ENCODE peak calls at places on chromosomes 13 and 19, in four cellular contexts. S is IMR-90, H is K562, Q is endothelial cell of umbilical vein. I is an unnamed sample.

GRCh38 chr13:20191311-20191901 is 1.3 kb downstream of the GJB2 start:
- DNase-seq in S (no peak), H (no peak), Q (no peak), I (no peak)

GRCh38 chr13:33015791-33016323 is 366 bp upstream of the KL start:
- DNase-seq in S (no peak), H (no peak), Q (no peak), I (no peak)

GRCh38 chr13:79393564-79394249 is 12.3 kb downstream of the RBM26 start:
- DNase-seq in S (no peak), H (no peak), Q (peak; percentile 83), I (no peak)

GRCh38 chr13:26983533-26984315 is 187.9 kb downstream of the USP12 start:
- DNase-seq in S (no peak), H (no peak), Q (no peak), I (no peak)

GRCh38 chr13:98476538-98476966 is 100.4 kb downstream of the STK24 start:
- DNase-seq in S (peak; percentile 92), H (peak; percentile 33), Q (peak; percentile 82), I (peak; percentile 66)

GRCh38 chr13:104327217-104327616 is 1261.0 kb upstream of the SLC10A2 start:
- DNase-seq in S (no peak), H (no peak), Q (peak; percentile 55), I (no peak)

GRCh38 chr19:51082641-51083040 is at the start of gene KLK14:
- DNase-seq in S (no peak), H (no peak), Q (no peak), I (no peak)

GRCh38 chr13:95185851-95186250 is 115.4 kb downstream of the ABCC4 start:
- DNase-seq in S (no peak), H (no peak), Q (no peak), I (no peak)

GRCh38 chr19:48635263-48635965 is 1.8 kb downstream of the DBP start:
- DNase-seq in S (no peak), H (peak; percentile 89), Q (peak; percentile 53), I (no peak)

GRCh38 chr13:46648166-46648607 is 95.2 kb downstream of the LRCH1 start:
- DNase-seq in S (peak; percentile 60), H (no peak), Q (no peak), I (no peak)

GRCh38 chr13:40101708-40102359 is 446.4 kb downstream of the COG6 start:
- DNase-seq in S (no peak), H (no peak), Q (no peak), I (no peak)

GRCh38 chr19:11378319-11379189 is 4.1 kb downstream of the SWSAP1 start:
- DNase-seq in S (peak; percentile 89), H (peak; percentile 43), Q (peak; percentile 49), I (no peak)

GRCh38 chr13:110714798-110715394 is 1.4 kb downstream of the ING1 start:
- DNase-seq in S (peak; percentile 25), H (no peak), Q (no peak), I (no peak)

GRCh38 chr13:73708393-73708985 is 425.7 kb downstream of the KLF12 start:
- DNase-seq in S (peak; percentile 71), H (peak; percentile 36), Q (peak; percentile 71), I (no peak)

GRCh38 chr13:73989244-73989843 is 144.9 kb downstream of the KLF12 start:
- DNase-seq in S (no peak), H (no peak), Q (no peak), I (no peak)

GRCh38 chr19:57269515-57270250 is 10.6 kb upstream of the ZNF460 start:
- DNase-seq in S (peak; percentile 96), H (no peak), Q (peak; percentile 34), I (no peak)

GRCh38 chr13:76512676-76513277 is 373.4 kb downstream of the KCTD12 start:
- DNase-seq in S (peak; percentile 97), H (no peak), Q (peak; percentile 98), I (no peak)

GRCh38 chr19:29421186-29421525 is 104.6 kb upstream of the VSTM2B start:
- DNase-seq in S (no peak), H (no peak), Q (no peak), I (no peak)

GRCh38 chr13:76874466-76874865 is 11.7 kb downstream of the KCTD12 start:
- DNase-seq in S (no peak), H (no peak), Q (no peak), I (no peak)

GRCh38 chr19:37979547-37980082 is 72.6 kb downstream of the SIPA1L3 start:
- DNase-seq in S (no peak), H (no peak), Q (no peak), I (no peak)

GRCh38 chr19:54114340-54114826 is 1.1 kb downstream of the TFPT start:
- DNase-seq in S (peak; percentile 18), H (no peak), Q (peak; percentile 31), I (no peak)

GRCh38 chr13:34933786-34934185 is 8.3 kb upstream of the NBEA start:
- DNase-seq in S (no peak), H (no peak), Q (no peak), I (no peak)

GRCh38 chr13:44096906-44097305 is 217.2 kb downstream of the LACC1 start:
- DNase-seq in S (no peak), H (no peak), Q (no peak), I (no peak)

GRCh38 chr13:39263531-39263930 is 225.3 kb downstream of the NHLRC3 start:
- DNase-seq in S (no peak), H (no peak), Q (no peak), I (no peak)

GRCh38 chr19:16327911-16328823 is 3.5 kb downstream of the KLF2 start:
- DNase-seq in S (peak; percentile 86), H (no peak), Q (peak; percentile 75), I (no peak)

GRCh38 chr13:20439261-20439660 is 86.4 kb downstream of the CRYL1 start:
- DNase-seq in S (no peak), H (no peak), Q (no peak), I (no peak)

GRCh38 chr19:15367439-15367838 is 12.1 kb downstream of the AKAP8 start:
- DNase-seq in S (no peak), H (no peak), Q (no peak), I (no peak)

GRCh38 chr13:41271456-41272285 is 8.3 kb upstream of the MTRF1 start:
- DNase-seq in S (no peak), H (no peak), Q (no peak), I (no peak)

GRCh38 chr19:1846517-1847205 is 1.6 kb downstream of the REXO1 start:
- DNase-seq in S (no peak), H (no peak), Q (no peak), I (no peak)

GRCh38 chr13:40063743-40064142 is 408.3 kb downstream of the COG6 start:
- DNase-seq in S (no peak), H (no peak), Q (no peak), I (no peak)

GRCh38 chr19:23706657-23707056 is 19.6 kb upstream of the ZNF675 start:
- DNase-seq in S (no peak), H (no peak), Q (no peak), I (no peak)

GRCh38 chr13:24065172-24065571 is 95.3 kb upstream of the SPATA13 start:
- DNase-seq in S (no peak), H (no peak), Q (no peak), I (no peak)
- H3K9me1 ChIP-seq in S (no peaks in the 10 kb centered on the region), H (no peaks in the 10 kb centered on the region), Q (no peaks in the 10 kb centered on the region), I (no peaks in the 10 kb centered on the region)

DNA sequence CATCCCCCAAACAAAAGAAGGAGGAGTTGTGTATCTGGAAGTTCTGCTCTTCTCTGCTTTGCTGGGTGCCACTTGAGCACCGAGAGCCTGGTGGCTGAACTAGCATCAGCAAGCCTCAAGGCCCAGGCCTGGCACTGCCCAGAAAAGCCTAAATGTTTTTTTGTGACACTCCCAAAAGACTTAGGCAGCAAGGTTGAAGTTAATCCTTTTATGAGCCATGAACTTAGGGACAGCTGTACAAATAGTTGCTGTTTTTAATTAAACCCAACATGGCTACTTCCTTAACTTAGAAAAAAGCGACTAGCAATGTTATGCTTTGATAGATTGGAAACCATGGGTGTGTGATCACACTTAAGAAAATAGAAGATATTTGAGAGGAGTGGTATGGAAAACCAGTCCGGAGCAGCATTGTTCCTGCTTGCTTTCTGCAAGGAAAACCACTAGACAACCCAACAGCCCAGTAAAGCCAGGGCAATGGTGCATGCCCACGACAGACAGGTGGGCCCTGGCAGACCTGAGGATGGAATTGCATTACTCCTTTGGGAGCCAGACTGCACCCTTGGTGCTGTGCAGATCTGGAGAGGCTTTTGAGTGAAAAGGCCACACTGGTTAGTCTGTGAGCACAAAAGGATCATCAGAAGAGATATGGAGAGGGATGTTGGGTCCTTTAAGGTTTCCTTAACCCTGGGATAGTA is 836 bp upstream of the DLEU7 start:
- DNase-seq in S (no peak), H (no peak), Q (no peak), I (no peak)
- H2AFZ ChIP-seq in S (no peak overlapping the region), H (no peak overlapping the region), Q (no peak overlapping the region), I (no peak overlapping the region)

GRCh38 chr19:34241513-34242337 is 12.6 kb upstream of the GARRE1 start:
- DNase-seq in S (no peak), H (no peak), Q (no peak), I (no peak)
- TF ChIP-seq CTCF in S (peak; percentile 10), H (peak; percentile 66), Q (peak; percentile 36), I (peak; percentile 53)

GRCh38 chr13:66693656-66694055 is 536.5 kb downstream of the PCDH9 start:
- DNase-seq in S (no peak), H (no peak), Q (peak; percentile 7), I (no peak)
- H3K9me1 ChIP-seq in S (no peaks in the 10 kb centered on the region), H (no peaks in the 10 kb centered on the region), Q (no peaks in the 10 kb centered on the region), I (no peaks in the 10 kb centered on the region)

GRCh38 chr13:22063416-22064124 is 392.7 kb downstream of the FGF9 start:
- DNase-seq in S (no peak), H (no peak), Q (no peak), I (no peak)

GRCh38 chr13:22061371-22061805 is 390.5 kb downstream of the FGF9 start:
- DNase-seq in S (no peak), H (no peak), Q (no peak), I (no peak)

GRCh38 chr13:22060187-22060586 is 389.3 kb downstream of the FGF9 start:
- DNase-seq in S (no peak), H (no peak), Q (no peak), I (no peak)

GRCh38 chr13:22062478-22063205 is 391.8 kb downstream of the FGF9 start:
- DNase-seq in S (peak; percentile 63), H (no peak), Q (no peak), I (no peak)

DNA sequence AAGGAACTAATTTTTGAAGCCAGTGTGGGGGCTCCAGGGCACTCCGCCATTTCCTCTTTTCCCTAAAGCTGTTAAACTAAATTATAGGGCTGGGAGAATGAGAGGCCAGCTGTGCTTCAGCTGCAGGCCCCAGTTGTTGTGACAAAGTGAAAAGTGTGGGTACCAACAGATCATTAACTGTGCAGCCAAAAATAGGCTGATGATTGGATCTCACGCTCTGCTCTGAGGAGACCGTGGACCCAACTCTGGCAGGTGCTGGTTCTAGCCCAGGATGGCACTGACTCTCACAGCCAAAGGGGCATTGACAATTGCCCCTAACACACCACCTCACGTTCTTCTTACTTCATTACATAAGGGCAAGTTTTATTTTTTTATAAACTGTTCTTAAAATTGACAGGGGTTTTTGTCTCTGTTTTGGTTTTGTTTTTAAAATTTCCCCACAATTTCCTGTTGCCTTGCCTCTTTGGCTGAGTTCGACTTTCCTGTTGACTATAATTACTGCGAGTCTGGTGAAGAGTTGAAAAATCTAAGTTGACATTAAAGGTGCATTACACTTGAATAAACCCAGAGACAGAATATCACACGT is 391.0 kb downstream of the FGF9 start:
- DNase-seq in S (no peak), H (no peak), Q (no peak), I (no peak)
- H2AFZ ChIP-seq in S (no peak overlapping the region), H (no peak overlapping the region), Q (no peak overlapping the region), I (no peak overlapping the region)

GRCh38 chr13:19153782-19154450 is 27.7 kb downstream of the TUBA3C start:
- DNase-seq in S (no peak), H (peak; percentile 56), Q (no peak), I (no peak)
- TF ChIP-seq CTCF in S (no peak), H (peak; percentile 46), Q (no peak), I (no peak)

I was measured in keratinocyte.